ENCODE peak calls at places on chromosomes 13 and 19, in four cellular contexts. X is stromal cell of bone marrow; R is stimulated activated CD8-positive, alpha-beta memory T cell treated with anti-CD3 and anti-CD28 coated beads, Interleukin-2, amount 100 ng/mL, for 1 hour; M is NCI-H774. N is an unnamed sample.

GRCh38 chr19:54432144-54432738 is 16.8 kb upstream of the LENG8 start:
- DNase-seq in M (no peak), X (no peak), R (no peak), N (no peak)

GRCh38 chr13:108915095-108915633 is 285.8 kb downstream of the MYO16 start:
- DNase-seq in M (peak), R (no peak), X (no peak), N (no peak)

GRCh38 chr13:113152894-113153809 is 5.3 kb upstream of the PROZ start:
- DNase-seq in R (no peak), M (peak), X (no peak), N (peak)

GRCh38 chr19:43648633-43649032 is 9.0 kb upstream of the CADM4 start:
- DNase-seq in R (no peak), X (no peak), M (no peak), N (no peak)

GRCh38 chr19:54105796-54106195 is 3.1 kb downstream of the NDUFA3 start:
- DNase-seq in R (no peak), M (no peak), X (no peak), N (peak)

GRCh38 chr13:75806101-75806500 is 170.0 kb downstream of the LMO7 start:
- DNase-seq in R (no peak), M (no peak), X (no peak), N (no peak)

GRCh38 chr13:34412295-34412694 is 529.8 kb upstream of the NBEA start:
- DNase-seq in M (no peak), X (no peak), R (no peak), N (no peak)

GRCh38 chr19:46841458-46842083 is 9.1 kb downstream of the AP2S1 start:
- DNase-seq in X (no peak), R (no peak), M (no peak), N (peak)

GRCh38 chr13:51921790-51922740 is 60.3 kb downstream of the CCDC70 start:
- DNase-seq in R (no peak), M (no peak), X (no peak), N (no peak)

GRCh38 chr19:1648926-1649541 is 3.4 kb downstream of the TCF3 start:
- DNase-seq in X (no peak), R (no peak), M (no peak), N (no peak)

GRCh38 chr13:24274452-24274971 is 34.9 kb upstream of the C1QTNF9 start:
- DNase-seq in M (no peak), R (peak), X (no peak), N (no peak)

GRCh38 chr19:42125536-42125935 is 6.7 kb downstream of the POU2F2 start:
- DNase-seq in M (no peak), R (no peak), X (no peak), N (no peak)

GRCh38 chr13:113880651-113881611 is 17.1 kb upstream of the GAS6 start:
- DNase-seq in R (no peak), M (no peak), X (no peak), N (no peak)

GRCh38 chr19:47107953-47108746 is 5.4 kb downstream of the ZC3H4 start:
- DNase-seq in M (no peak), X (no peak), R (no peak), N (no peak)

GRCh38 chr13:74452176-74452575 is 318.0 kb upstream of the KLF12 start:
- DNase-seq in R (no peak), M (no peak), X (no peak), N (no peak)

GRCh38 chr13:94703721-94704314 is 8.5 kb downstream of the SOX21 start:
- DNase-seq in X (no peak), M (no peak), R (no peak), N (no peak)

GRCh38 chr19:46925548-46925950 is 64.8 kb downstream of the ARHGAP35 start:
- DNase-seq in X (no peak), R (no peak), M (no peak), N (no peak)

GRCh38 chr19:51389143-51389542 is 1.2 kb downstream of the C19orf84 start:
- DNase-seq in R (no peak), X (no peak), M (no peak), N (no peak)

GRCh38 chr13:60226507-60226906 is 62.8 kb upstream of the DIAPH3 start:
- DNase-seq in X (no peak), R (no peak), M (peak), N (peak)

GRCh38 chr19:51641648-51642047 is 5.0 kb downstream of the SIGLEC14 start:
- DNase-seq in R (no peak), M (no peak), X (no peak), N (no peak)

GRCh38 chr13:24693862-24694471 is 13.8 kb downstream of the ATP12A start:
- DNase-seq in R (no peak), M (peak), X (peak), N (peak)

GRCh38 chr19:13401388-13401787 is 104.9 kb downstream of the CACNA1A start:
- DNase-seq in X (peak), M (no peak), R (no peak), N (no peak)

GRCh38 chr13:34657716-34658115 is 284.4 kb upstream of the NBEA start:
- DNase-seq in M (no peak), R (no peak), X (no peak), N (no peak)

GRCh38 chr13:67075239-67075638 is 154.9 kb downstream of the PCDH9 start:
- DNase-seq in X (no peak), R (no peak), M (no peak), N (no peak)

GRCh38 chr13:44169018-44169909 is 204.4 kb upstream of the SERP2 start:
- DNase-seq in X (no peak), R (no peak), M (no peak), N (no peak)

GRCh38 chr13:31056650-31057275 is 104.9 kb downstream of the HSPH1 start:
- DNase-seq in M (no peak), X (peak), R (no peak), N (no peak)

GRCh38 chr19:33395561-33396550 is 22.3 kb downstream of the CEBPG start:
- DNase-seq in R (no peak), X (peak), M (no peak), N (peak)

GRCh38 chr13:101624210-101624922 is 171.9 kb downstream of the ITGBL1 start:
- DNase-seq in M (peak), R (no peak), X (no peak), N (no peak)

GRCh38 chr13:46388846-46389245 is 1.8 kb upstream of the RUBCNL start:
- DNase-seq in X (no peak), R (no peak), M (no peak), N (no peak)

GRCh38 chr19:55227241-55228014 is 1.1 kb downstream of the TMEM86B start:
- DNase-seq in R (no peak), M (no peak), X (no peak), N (no peak)

GRCh38 chr13:44198826-44199225 is 174.8 kb upstream of the SERP2 start:
- DNase-seq in X (no peak), R (no peak), M (no peak), N (no peak)

GRCh38 chr19:51123381-51124186 is 1.1 kb upstream of the SIGLEC9 start:
- DNase-seq in R (peak), M (no peak), X (no peak), N (no peak)

GRCh38 chr13:110499621-110500281 is 61.8 kb downstream of the RAB20 start:
- DNase-seq in M (peak), R (no peak), X (peak), N (peak)

GRCh38 chr13:51154029-51154555 is 43.0 kb upstream of the C13orf42 start:
- DNase-seq in R (no peak), M (no peak), X (peak), N (no peak)

GRCh38 chr13:40656358-40656757 is 10.1 kb downstream of the FOXO1 start:
- DNase-seq in X (no peak), M (no peak), R (no peak), N (no peak)